ENCODE peak calls at places on chromosomes 7 and 10, in four cellular contexts. Z is Caco-2; T is CD8-positive, alpha-beta T cell; C is fibroblast of villous mesenchyme. Y is an unnamed sample.

GRCh38 chr10:3848768-3849643 is 64.0 kb upstream of the KLF6 start:
- DNase-seq in C (no peak), Z (no peak), T (no peak), Y (no peak)

GRCh38 chr7:45252248-45252647 is 94.7 kb downstream of the RAMP3 start:
- DNase-seq in T (no peak), Z (no peak), C (no peak), Y (no peak)

GRCh38 chr7:73520673-73521635 is 1.1 kb downstream of the BAZ1B start:
- DNase-seq in T (no peak), Z (no peak), C (peak; percentile 54), Y (no peak)

GRCh38 chr7:76356823-76357222 is 2.0 kb downstream of the YWHAG start:
- DNase-seq in Z (no peak), T (no peak), C (peak; percentile 48), Y (no peak)

GRCh38 chr10:97539523-97540200 is 32.9 kb upstream of the ANKRD2 start:
- DNase-seq in Z (peak; percentile 62), T (no peak), C (peak; percentile 79), Y (no peak)

GRCh38 chr10:97850446-97850845 is 803 bp downstream of the GOLGA7B start:
- DNase-seq in T (no peak), Z (no peak), C (no peak), Y (no peak)

GRCh38 chr10:87506988-87507387 is 2.3 kb downstream of the MINPP1 start:
- DNase-seq in C (no peak), Z (no peak), T (no peak), Y (no peak)

GRCh38 chr10:33258951-33259350 is 75.5 kb downstream of the NRP1 start:
- DNase-seq in Z (no peak), C (peak; percentile 83), T (no peak), Y (no peak)

GRCh38 chr7:69283421-69283820 is 314.9 kb upstream of the AUTS2 start:
- DNase-seq in Z (no peak), C (no peak), T (no peak), Y (no peak)

GRCh38 chr10:21953585-21954057 is 49.9 kb downstream of the DNAJC1 start:
- DNase-seq in T (no peak), C (peak; percentile 37), Z (no peak), Y (no peak)

GRCh38 chr7:1693419-1693990 is 23.4 kb downstream of the ELFN1 start:
- DNase-seq in T (no peak), Z (peak; percentile 31), C (no peak), Y (peak; percentile 64)

GRCh38 chr10:32955299-32955772 is 2.7 kb downstream of the ITGB1 start:
- DNase-seq in Z (no peak), C (no peak), T (no peak), Y (no peak)

GRCh38 chr7:128427289-128427891 is 17.6 kb upstream of the IMPDH1 start:
- DNase-seq in T (no peak), Z (no peak), C (peak; percentile 67), Y (no peak)

GRCh38 chr7:128726673-128727072 is 12.5 kb upstream of the CALU start:
- DNase-seq in T (no peak), Z (no peak), C (no peak), Y (no peak)

GRCh38 chr7:31882187-31882586 is 188.0 kb downstream of the PDE1C start:
- DNase-seq in Z (no peak), T (no peak), C (no peak), Y (no peak)

GRCh38 chr10:75452997-75453396 is 21.6 kb downstream of the LRMDA start:
- DNase-seq in C (no peak), Z (no peak), T (no peak), Y (no peak)

GRCh38 chr7:137762334-137762733 is 84.4 kb downstream of the DGKI start:
- DNase-seq in Z (no peak), C (no peak), T (no peak), Y (no peak)

GRCh38 chr7:38709123-38709522 is 78.0 kb upstream of the AMPH start:
- DNase-seq in Z (no peak), C (no peak), T (no peak), Y (no peak)

GRCh38 chr10:43121444-43121843 is 16.8 kb upstream of the CSGALNACT2 start:
- DNase-seq in Z (no peak), T (no peak), C (no peak), Y (no peak)

GRCh38 chr7:124084024-124084423 is 51.2 kb upstream of the TMEM229A start:
- DNase-seq in T (no peak), C (peak; percentile 22), Z (no peak), Y (no peak)

GRCh38 chr10:70714245-70714644 is 41.9 kb downstream of the ADAMTS14 start:
- DNase-seq in T (no peak), C (no peak), Z (no peak), Y (no peak)

GRCh38 chr10:132891994-132892393 is 50.4 kb downstream of the CFAP46 start:
- DNase-seq in C (peak; percentile 53), T (no peak), Z (no peak), Y (no peak)

DNA sequence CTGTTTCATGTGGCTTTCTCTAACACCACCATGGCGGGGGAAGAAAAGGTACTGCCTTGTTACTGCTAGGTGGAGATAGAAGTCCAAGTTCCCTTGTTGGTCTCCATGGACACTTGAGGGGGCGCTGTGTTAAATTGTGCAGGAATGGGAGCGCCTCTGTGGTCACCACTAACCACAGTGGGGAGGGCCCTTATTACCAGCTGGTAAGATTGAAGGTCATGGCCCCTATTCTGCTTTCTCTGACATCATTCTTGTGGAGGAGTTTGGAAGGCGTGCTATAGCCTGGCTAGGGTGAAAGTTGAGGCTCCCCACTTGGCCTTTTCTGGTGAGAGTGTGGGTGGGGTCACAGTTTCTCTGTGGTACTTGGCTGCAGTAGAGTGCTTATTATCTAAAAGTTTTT is 14.9 kb upstream of the MXI1 start:
- DNase-seq in T (no peak), C (peak; percentile 6), Z (no peak), Y (peak; percentile 29)
- TF ChIP-seq CTCF in T (no peak), C (no peak), Z (no peak), Y (no peak)

GRCh38 chr10:62492870-62493180 is 118.7 kb downstream of the ZNF365 start:
- DNase-seq in C (no peak), T (no peak), Z (no peak), Y (no peak)

GRCh38 chr10:62496925-62497324 is 122.8 kb downstream of the ZNF365 start:
- DNase-seq in C (no peak), Z (no peak), T (no peak), Y (no peak)

GRCh38 chr10:62491597-62491996 is 117.4 kb downstream of the ZNF365 start:
- DNase-seq in Z (no peak), C (no peak), T (no peak), Y (no peak)

GRCh38 chr10:62492012-62492869 is 118.1 kb downstream of the ZNF365 start:
- DNase-seq in C (peak; percentile 35), T (no peak), Z (no peak), Y (no peak)
- TF ChIP-seq CTCF in C (peak; percentile 58), T (peak; percentile 55), Z (peak; percentile 79), Y (peak; percentile 74)

GRCh38 chr7:83005410-83005809 is 157.3 kb downstream of the PCLO start:
- DNase-seq in C (peak; percentile 3), Z (no peak), T (no peak), Y (no peak)
- TF ChIP-seq CTCF in C (no peak), Z (peak; percentile 40), T (no peak), Y (peak; percentile 69)

GRCh38 chr10:5590816-5591215 is 66.1 kb downstream of the CALML3 start:
- DNase-seq in Z (no peak), C (no peak), T (no peak), Y (no peak)

GRCh38 chr10:5588603-5589002 is 63.8 kb downstream of the CALML3 start:
- DNase-seq in T (no peak), C (no peak), Z (no peak), Y (no peak)

GRCh38 chr10:5589071-5589962 is 64.6 kb downstream of the CALML3 start:
- DNase-seq in T (no peak), Z (no peak), C (no peak), Y (no peak)

GRCh38 chr10:5591336-5591824 is 66.6 kb downstream of the CALML3 start:
- DNase-seq in Z (peak; percentile 82), C (no peak), T (no peak), Y (no peak)

GRCh38 chr10:5589963-5590511 is 65.3 kb downstream of the CALML3 start:
- DNase-seq in C (peak; percentile 42), Z (no peak), T (no peak), Y (no peak)
- TF ChIP-seq CTCF in C (peak; percentile 40), Z (no peak), T (no peak), Y (peak; percentile 54)

GRCh38 chr7:132527467-132528410 is 48.5 kb downstream of the PLXNA4 start:
- DNase-seq in Z (no peak), T (no peak), C (no peak), Y (no peak)

GRCh38 chr7:132532237-132532734 is 44.0 kb downstream of the PLXNA4 start:
- DNase-seq in T (no peak), C (no peak), Z (no peak), Y (no peak)

GRCh38 chr7:132536646-132537395 is 39.4 kb downstream of the PLXNA4 start:
- DNase-seq in T (no peak), C (no peak), Z (no peak), Y (no peak)

GRCh38 chr7:132528695-132529094 is 47.6 kb downstream of the PLXNA4 start:
- DNase-seq in C (no peak), Z (no peak), T (no peak), Y (no peak)

DNA sequence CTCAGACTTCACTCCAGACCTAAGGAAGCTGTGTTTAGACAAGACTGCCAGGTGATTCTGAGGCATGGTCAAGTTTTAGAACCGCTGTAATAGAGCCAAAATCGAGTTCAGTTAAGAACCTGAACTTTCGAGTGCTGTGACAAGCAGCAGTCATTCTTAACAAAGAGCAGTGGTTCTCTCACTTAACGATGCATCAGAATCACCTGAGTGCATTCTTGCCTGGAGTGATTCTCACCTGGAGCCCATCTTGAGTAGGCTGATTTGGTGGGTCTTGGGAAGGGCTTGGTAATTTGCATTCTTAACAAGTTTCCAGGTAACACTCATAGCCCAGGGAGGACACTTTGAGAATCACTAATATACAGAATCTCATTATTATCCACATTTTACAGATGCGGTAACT is 44.7 kb downstream of the PLXNA4 start:
- DNase-seq in Z (no peak), C (no peak), T (no peak), Y (no peak)
- TF ChIP-seq CTCF in Z (no peak), C (no peak), T (no peak), Y (no peak)

GRCh38 chr10:10599994-10600393 is 417.7 kb upstream of the CELF2 start:
- DNase-seq in C (no peak), T (no peak), Z (no peak), Y (no peak)
- TF ChIP-seq CTCF in C (no peak), T (no peak), Z (no peak), Y (no peak)

GRCh38 chr7:55558962-55559920 is 13.1 kb downstream of the VOPP1 start:
- DNase-seq in C (no peak), Z (no peak), T (no peak), Y (no peak)

GRCh38 chr7:55556492-55556891 is 15.8 kb downstream of the VOPP1 start:
- DNase-seq in T (no peak), C (no peak), Z (no peak), Y (no peak)

GRCh38 chr7:55555160-55555559 is 17.1 kb downstream of the VOPP1 start:
- DNase-seq in T (no peak), Z (no peak), C (no peak), Y (no peak)

GRCh38 chr7:55556031-55556430 is 16.3 kb downstream of the VOPP1 start:
- DNase-seq in Z (no peak), C (no peak), T (no peak), Y (no peak)

GRCh38 chr7:55557666-55558188 is 14.6 kb downstream of the VOPP1 start:
- DNase-seq in Z (no peak), C (no peak), T (no peak), Y (no peak)
- TF ChIP-seq CTCF in Z (no peak), C (no peak), T (no peak), Y (peak; percentile 39)

Y was measured in type B pancreatic cell.